ENCODE peak calls at places on chromosomes 11 and 22, in five cellular contexts. Y is A549, K is uterus, O is tibial nerve, T is sigmoid colon. U is an unnamed sample.
A peak's percentile ranks its signal among the peaks of the same experiment; 100 is the strongest.

GRCh38 chr11:102469196-102469821 is 16.7 kb upstream of the TMEM123 start:
- DNase-seq in K (peak; percentile 64), T (peak; percentile 72), O (no peak), Y (no peak), U (no peak)

GRCh38 chr11:27174026-27174425 is 133.4 kb downstream of the BBOX1 start:
- DNase-seq in Y (no peak), O (no peak), K (no peak), T (no peak), U (no peak)

GRCh38 chr11:1335811-1336761 is 26.7 kb upstream of the TOLLIP start:
- DNase-seq in T (peak; percentile 93), Y (peak; percentile 53), O (peak; percentile 72), K (peak; percentile 68), U (no peak)

GRCh38 chr11:78325274-78325781 is 92.3 kb downstream of the GAB2 start:
- DNase-seq in T (no peak), O (no peak), Y (no peak), K (no peak), U (no peak)

GRCh38 chr11:83549984-83550667 is 264.0 kb upstream of the CCDC90B start:
- DNase-seq in Y (no peak), T (no peak), K (no peak), O (no peak), U (no peak)

GRCh38 chr11:86115542-86116385 is 46.9 kb upstream of the PICALM start:
- DNase-seq in T (no peak), O (no peak), Y (peak; percentile 27), K (no peak), U (no peak)

GRCh38 chr11:125504580-125504979 is 8.5 kb upstream of the FEZ1 start:
- DNase-seq in T (no peak), K (no peak), Y (no peak), O (no peak), U (no peak)

GRCh38 chr11:134068829-134069425 is at the start of gene JAM3:
- DNase-seq in Y (peak; percentile 74), O (peak; percentile 94), T (peak; percentile 97), K (peak; percentile 97), U (peak; percentile 96)

GRCh38 chr11:91308069-91308468 is 916.5 kb upstream of the FAT3 start:
- DNase-seq in O (no peak), Y (no peak), K (no peak), T (no peak), U (no peak)

GRCh38 chr22:40019100-40019499 is 24.3 kb downstream of the FAM83F start:
- DNase-seq in T (no peak), K (no peak), Y (no peak), O (no peak), U (no peak)

GRCh38 chr22:22682807-22683667 is 38.6 kb downstream of the GGTLC2 start:
- DNase-seq in O (no peak), Y (peak; percentile 24), K (no peak), T (no peak), U (no peak)

GRCh38 chr22:38034278-38034882 is 22.8 kb upstream of the PICK1 start:
- DNase-seq in T (peak; percentile 90), K (peak; percentile 64), O (peak; percentile 57), Y (peak; percentile 82), U (no peak)

GRCh38 chr11:86143429-86144030 is 74.6 kb upstream of the PICALM start:
- DNase-seq in T (no peak), K (no peak), O (no peak), Y (no peak), U (no peak)

GRCh38 chr11:2074266-2074825 is 64.8 kb downstream of the IGF2 start:
- DNase-seq in Y (no peak), O (no peak), K (no peak), T (no peak), U (no peak)

GRCh38 chr11:133957926-133958325 is 1.2 kb upstream of the IGSF9B start:
- DNase-seq in O (no peak), K (peak; percentile 40), T (no peak), Y (no peak), U (no peak)

GRCh38 chr11:134531331-134532135 is 119.5 kb upstream of the B3GAT1 start:
- DNase-seq in T (peak; percentile 50), K (no peak), O (no peak), Y (no peak), U (no peak)

GRCh38 chr22:42939941-42940653 is 74.9 kb downstream of the PACSIN2 start:
- DNase-seq in K (no peak), Y (peak; percentile 92), T (no peak), O (no peak), U (no peak)

GRCh38 chr11:46307785-46308341 is 30.4 kb downstream of the CREB3L1 start:
- DNase-seq in Y (no peak), O (no peak), K (no peak), T (no peak), U (no peak)

GRCh38 chr11:125871391-125872137 is 15.9 kb upstream of the HYLS1 start:
- DNase-seq in T (no peak), K (no peak), O (no peak), Y (peak; percentile 27), U (no peak)

GRCh38 chr11:15926071-15926470 is 430.3 kb downstream of the SOX6 start:
- DNase-seq in T (no peak), O (no peak), Y (no peak), K (no peak), U (no peak)

GRCh38 chr11:124380585-124380984 is 3.7 kb downstream of the OR8B2 start:
- DNase-seq in T (no peak), O (no peak), Y (no peak), K (no peak), U (no peak)

GRCh38 chr22:25404923-25405853 is 159.3 kb upstream of the GRK3 start:
- DNase-seq in Y (peak; percentile 42), O (peak; percentile 64), T (peak; percentile 88), K (peak; percentile 73), U (peak; percentile 50)

GRCh38 chr11:76579047-76579751 is 91.3 kb downstream of the LRRC32 start:
- DNase-seq in T (no peak), Y (no peak), K (peak; percentile 63), O (no peak), U (no peak)
- TF ChIP-seq CTCF in T (no peak), Y (no peak), K (no peak), O (peak; percentile 18), U (no peak)

DNA sequence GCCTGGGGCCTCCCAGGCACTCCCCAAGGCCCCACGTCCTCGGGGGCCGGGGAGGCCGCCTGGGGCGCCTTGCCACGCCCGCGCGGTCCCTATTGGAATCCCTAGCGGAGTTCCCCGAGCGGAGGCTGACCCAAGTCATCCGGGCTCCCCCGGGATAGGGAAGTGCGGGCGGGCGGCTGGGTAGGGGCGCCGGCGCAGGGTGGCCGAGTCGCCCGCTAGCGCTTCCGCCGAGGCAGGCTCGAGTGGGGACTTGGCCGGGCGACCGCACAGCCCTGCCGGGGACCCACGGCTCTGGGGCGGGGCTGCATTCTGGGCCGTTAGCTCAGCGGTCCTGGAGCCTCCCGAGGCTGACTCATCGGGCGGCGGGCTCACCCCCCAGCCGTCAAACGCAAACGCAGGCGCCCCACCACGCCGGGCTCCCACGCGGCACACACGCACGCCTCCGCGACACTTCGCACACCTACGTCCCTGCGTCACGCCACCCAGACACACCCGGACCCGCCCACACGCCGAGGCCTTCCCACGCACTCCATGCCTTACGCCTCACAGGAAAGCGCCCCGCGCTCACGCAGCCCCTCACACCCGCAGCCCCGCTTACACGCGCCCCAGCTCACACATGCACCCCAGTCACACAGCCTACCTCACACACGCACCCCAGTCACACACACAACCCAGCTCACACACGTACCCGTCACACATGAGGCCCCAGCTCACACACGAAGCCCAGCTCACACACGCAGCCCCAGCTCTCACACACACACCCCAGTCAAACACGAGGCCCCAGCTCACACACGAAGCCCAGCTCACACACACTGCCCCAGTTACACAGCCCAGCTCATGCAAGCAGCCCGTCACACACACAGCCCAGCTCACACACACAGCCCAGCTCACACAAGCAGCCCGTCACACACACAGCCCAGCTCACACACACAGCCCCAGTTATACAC is 1.1 kb downstream of the PHLDB1 start:
- DNase-seq in T (peak; percentile 95), O (peak; percentile 65), K (peak; percentile 88), Y (peak; percentile 49), U (peak; percentile 87)
- H3K27ac ChIP-seq in T (peak overlapping the region; percentile 97), O (peak overlapping the region; percentile 98), K (peak overlapping the region; percentile 98), Y (peak overlapping the region; percentile 100), U (peak overlapping the region; percentile 52)

GRCh38 chr22:21657361-21658118 is 8.3 kb upstream of the PPIL2 start:
- DNase-seq in O (no peak), K (no peak), Y (peak; percentile 52), T (no peak), U (peak; percentile 67)
- TF ChIP-seq CTCF in O (peak; percentile 9), K (no peak), Y (no peak), T (no peak), U (peak; percentile 50)

DNA sequence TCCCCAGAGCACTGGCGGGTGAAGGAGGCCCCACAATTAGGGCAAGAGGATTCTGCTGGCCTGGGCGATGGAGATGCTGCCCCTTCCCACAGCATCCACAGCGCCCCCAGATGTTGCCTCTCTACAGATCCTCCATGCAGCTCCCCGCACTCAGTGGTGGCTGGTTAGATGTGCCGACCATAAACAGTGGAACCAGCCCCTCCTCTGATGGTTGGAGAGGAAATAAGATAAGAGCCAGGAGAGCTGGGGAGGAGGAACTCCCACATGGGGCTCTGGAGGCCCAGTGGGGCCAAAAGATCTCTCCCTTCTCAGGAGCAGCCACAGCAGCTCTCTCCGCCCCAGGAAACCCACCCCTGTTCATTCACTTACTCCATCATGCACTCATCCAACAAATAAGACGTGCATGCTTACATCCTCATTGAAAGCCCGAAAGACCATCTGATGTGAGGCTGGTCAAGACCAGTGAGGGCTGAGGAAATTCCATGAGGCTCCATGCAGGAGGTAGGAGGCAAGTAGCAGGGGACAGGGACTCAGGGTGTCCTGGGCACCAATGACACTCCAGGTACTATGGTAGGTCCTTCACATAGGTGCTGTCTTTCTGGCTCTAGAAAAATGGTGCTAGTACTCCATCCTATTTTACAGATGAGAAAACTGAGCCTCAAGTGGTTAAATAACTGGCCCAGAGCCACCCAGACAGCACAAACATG is 1.5 kb downstream of the PTGDR2 start:
- DNase-seq in K (no peak), Y (no peak), T (no peak), O (no peak), U (no peak)
- H3K27ac ChIP-seq in K (no peak overlapping the region), Y (no peak overlapping the region), T (no peak overlapping the region), O (no peak overlapping the region), U (no peak overlapping the region)

DNA sequence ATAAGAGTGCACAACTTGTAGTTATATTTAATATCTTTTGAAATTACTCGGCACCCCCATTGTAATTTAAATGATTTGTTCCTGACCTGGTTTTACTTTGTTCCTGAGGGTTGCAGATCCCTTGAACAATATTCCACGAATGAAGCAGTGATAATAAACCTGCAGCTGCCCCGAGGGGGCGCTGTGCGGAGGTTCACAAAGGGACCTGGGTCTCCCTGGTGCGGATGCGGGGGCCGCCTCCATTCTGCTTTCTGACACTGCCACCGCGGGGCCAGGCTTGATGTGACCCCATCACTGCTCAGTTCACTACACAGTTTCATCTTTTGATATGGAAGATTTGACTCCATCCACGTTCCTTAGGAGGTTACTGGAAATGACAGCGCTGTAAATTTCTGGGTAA is 62.9 kb upstream of the PRODH start:
- DNase-seq in T (no peak), K (no peak), Y (no peak), O (no peak), U (no peak)
- TF ChIP-seq CTCF in T (no peak), K (no peak), Y (no peak), O (no peak), U (no peak)

GRCh38 chr22:45211848-45212247 is 28.8 kb downstream of the KIAA0930 start:
- DNase-seq in K (no peak), Y (peak; percentile 50), O (no peak), T (no peak), U (no peak)
- H3K27ac ChIP-seq in K (peak overlapping the region; percentile 66), Y (peak overlapping the region; percentile 93), O (peak overlapping the region; percentile 59), T (peak overlapping the region; percentile 89), U (no peak overlapping the region)

GRCh38 chr11:61126266-61126665 is 24.0 kb downstream of the CD5 start:
- DNase-seq in O (peak; percentile 33), Y (no peak), K (peak; percentile 55), T (no peak), U (no peak)
- TF ChIP-seq CTCF in O (peak; percentile 23), Y (no peak), K (peak; percentile 12), T (no peak), U (no peak)